ENCODE peak calls at places on chromosomes 3 and 15, in five cellular contexts. E is IMR-90; Y is CD8-positive, alpha-beta T cell; C is naive thymus-derived CD4-positive, alpha-beta T cell; U is left ventricle myocardium inferior. X is an unnamed sample. For H3K4me1, the result is how much of the 10 kb centered on the place peaks cover.

GRCh38 chr3:186790261-186790981 is 7.0 kb downstream of the EIF4A2 start:
- DNase-seq in Y (no peak), U (no peak), E (peak), C (no peak), X (no peak)

GRCh38 chr3:144109944-144110343 is 138.3 kb downstream of the DIPK2A start:
- DNase-seq in E (no peak), Y (no peak), U (no peak), C (no peak), X (no peak)

GRCh38 chr15:22786868-22787698 is 639 bp downstream of the NIPA1 start:
- DNase-seq in Y (no peak), C (no peak), E (no peak), U (no peak), X (peak)

GRCh38 chr3:50256978-50257890 is 11.7 kb upstream of the SEMA3B start:
- DNase-seq in Y (no peak), E (no peak), U (no peak), C (no peak), X (peak)

GRCh38 chr3:52895416-52895815 is 1.9 kb downstream of the STIMATE start:
- DNase-seq in Y (no peak), C (no peak), E (no peak), U (no peak), X (no peak)

GRCh38 chr3:45983865-45984264 is 11.8 kb downstream of the FYCO1 start:
- DNase-seq in C (no peak), Y (no peak), U (no peak), E (no peak), X (no peak)

GRCh38 chr15:70088887-70089691 is 8.6 kb downstream of the TLE3 start:
- DNase-seq in E (peak), C (no peak), Y (no peak), U (peak), X (peak)

GRCh38 chr15:48493763-48494225 is 151.7 kb downstream of the FBN1 start:
- DNase-seq in E (no peak), U (no peak), Y (no peak), C (no peak), X (no peak)

GRCh38 chr3:37132334-37132733 is 42.0 kb downstream of the LRRFIP2 start:
- DNase-seq in E (no peak), C (no peak), U (no peak), Y (no peak), X (no peak)

GRCh38 chr15:59933607-59934006 is 70.5 kb upstream of the FOXB1 start:
- DNase-seq in C (no peak), Y (no peak), U (no peak), E (no peak), X (no peak)

GRCh38 chr15:60299452-60300047 is 98.2 kb downstream of the ANXA2 start:
- DNase-seq in U (no peak), Y (no peak), C (no peak), E (no peak), X (peak)

GRCh38 chr15:62658498-62658897 is 384.0 kb upstream of the TPM1 start:
- DNase-seq in U (no peak), Y (no peak), C (no peak), E (no peak), X (no peak)

GRCh38 chr3:61997112-61997511 is 376.2 kb downstream of the FEZF2 start:
- DNase-seq in E (peak), Y (no peak), U (no peak), C (no peak), X (no peak)

GRCh38 chr3:75042941-75043340 is 428.5 kb upstream of the CNTN3 start:
- DNase-seq in E (no peak), Y (no peak), U (no peak), C (no peak), X (no peak)

GRCh38 chr3:52112056-52112455 is 42.2 kb downstream of the POC1A start:
- DNase-seq in E (no peak), C (no peak), U (no peak), Y (no peak), X (no peak)

GRCh38 chr15:101538177-101538576 is 48.7 kb upstream of the PCSK6 start:
- DNase-seq in Y (no peak), U (no peak), C (no peak), E (no peak), X (no peak)

GRCh38 chr15:50813865-50814264 is 48.4 kb upstream of the SPPL2A start:
- DNase-seq in C (no peak), U (no peak), E (no peak), Y (no peak), X (no peak)

GRCh38 chr3:13235897-13236296 is 162.7 kb upstream of the IQSEC1 start:
- DNase-seq in U (no peak), C (no peak), E (no peak), Y (no peak), X (peak)

GRCh38 chr3:134607054-134608022 is 43.5 kb downstream of the KY start:
- DNase-seq in U (no peak), C (no peak), Y (no peak), E (peak), X (no peak)

GRCh38 chr15:63077952-63078351 is 35.4 kb downstream of the TPM1 start:
- DNase-seq in C (no peak), Y (no peak), E (no peak), U (no peak), X (no peak)

GRCh38 chr3:120908030-120908802 is at the start of gene STXBP5L:
- DNase-seq in Y (no peak), E (peak), U (peak), C (peak), X (peak)

GRCh38 chr15:43769584-43770228 is 7.1 kb downstream of the ELL3 start:
- DNase-seq in C (peak), Y (peak), E (peak), U (peak), X (peak)

GRCh38 chr15:71687902-71688508 is 122.3 kb upstream of the NR2E3 start:
- DNase-seq in U (no peak), Y (no peak), E (peak), C (no peak), X (no peak)

GRCh38 chr3:158847885-158848284 is 46.0 kb downstream of the MFSD1 start:
- DNase-seq in E (no peak), Y (no peak), C (no peak), U (no peak), X (no peak)

GRCh38 chr15:101608182-101608581 is 44.0 kb downstream of the TM2D3 start:
- DNase-seq in C (no peak), U (no peak), Y (no peak), E (no peak), X (no peak)

GRCh38 chr3:131403216-131403895 is 21.8 kb downstream of the NUDT16 start:
- DNase-seq in U (no peak), Y (no peak), C (no peak), E (no peak), X (no peak)

GRCh38 chr3:3799173-3800075 is at the start of gene LRRN1:
- DNase-seq in C (peak), Y (peak), U (peak), E (no peak), X (peak)

GRCh38 chr15:35713733-35714132 is 167.8 kb upstream of the DPH6 start:
- DNase-seq in Y (no peak), E (peak), U (no peak), C (no peak), X (no peak)

GRCh38 chr3:156847746-156848339 is 21.7 kb downstream of the LEKR1 start:
- DNase-seq in E (no peak), Y (no peak), U (no peak), C (no peak), X (no peak)

GRCh38 chr3:10193692-10194327 is 29.1 kb downstream of the IRAK2 start:
- DNase-seq in U (no peak), Y (no peak), E (no peak), C (no peak), X (no peak)
- H3K4me1 ChIP-seq in U (half or more), Y (half or more), E (under half), C (half or more), X (half or more)

GRCh38 chr15:78956937-78957336 is 12.1 kb upstream of the CTSH start:
- DNase-seq in E (no peak), C (no peak), U (no peak), Y (no peak), X (no peak)

GRCh38 chr15:78959360-78959759 is 14.5 kb upstream of the CTSH start:
- DNase-seq in C (no peak), Y (no peak), U (no peak), E (no peak), X (no peak)

GRCh38 chr15:78957416-78958093 is 12.7 kb upstream of the CTSH start:
- DNase-seq in U (no peak), C (no peak), E (no peak), Y (no peak), X (no peak)

GRCh38 chr15:78951841-78952238 is 7.0 kb upstream of the CTSH start:
- DNase-seq in C (no peak), U (no peak), Y (no peak), E (peak), X (no peak)

GRCh38 chr15:78955355-78955754 is 10.5 kb upstream of the CTSH start:
- DNase-seq in Y (no peak), C (no peak), E (no peak), U (no peak), X (no peak)
- H3K4me3 ChIP-seq in Y (no peak), C (no peak), E (no peak), U (no peak), X (no peak)

DNA sequence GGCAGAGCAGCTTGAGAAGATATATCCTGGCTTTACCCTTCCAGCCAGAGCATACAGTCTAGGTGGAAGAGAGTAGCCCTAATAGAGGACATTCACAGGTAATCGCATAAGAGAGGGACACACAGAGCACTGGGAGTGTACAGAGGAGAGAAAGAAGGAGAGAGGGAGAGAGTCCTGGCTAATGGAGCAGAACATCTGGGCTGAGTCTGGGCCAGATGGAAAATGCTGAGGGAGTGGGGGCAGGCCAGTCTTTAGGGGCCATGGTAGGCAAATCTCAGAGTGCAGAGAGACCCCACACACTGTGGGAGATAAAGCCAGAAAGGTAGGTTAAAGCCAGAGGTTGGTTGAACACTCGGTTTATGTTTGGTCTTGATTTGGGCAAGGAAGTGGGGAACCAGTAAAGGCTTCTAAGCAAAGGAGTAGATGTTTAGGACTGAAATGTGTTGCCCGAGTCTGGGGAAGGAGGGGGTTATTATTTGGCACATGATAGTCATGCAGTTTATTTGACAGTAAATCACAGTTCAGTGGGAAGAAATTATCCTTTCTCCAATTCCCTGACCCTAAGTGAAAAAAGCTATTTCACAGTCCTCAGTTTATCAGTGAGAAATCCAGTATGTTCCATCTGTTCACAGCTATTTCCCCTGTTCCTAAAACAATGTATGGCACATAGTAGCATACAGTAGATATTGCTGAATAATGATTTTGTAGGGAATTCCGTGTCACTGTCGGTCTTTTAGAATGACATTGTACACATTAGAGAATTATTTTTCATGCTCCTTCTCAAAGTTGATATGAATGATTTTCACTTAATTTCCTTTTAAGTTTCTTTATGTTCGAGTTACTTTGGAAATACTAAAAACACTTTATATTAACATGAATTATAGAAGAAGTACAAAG is 45.7 kb downstream of the PDHB start:
- DNase-seq in U (no peak), E (no peak), C (no peak), Y (no peak), X (no peak)
- H3K27ac ChIP-seq in U (peak), E (peak), C (no peak), Y (no peak), X (peak)

GRCh38 chr3:71218508-71218907 is 365.0 kb downstream of the FOXP1 start:
- DNase-seq in C (no peak), Y (no peak), E (no peak), U (no peak), X (no peak)
- H3K4me1 ChIP-seq in C (under half), Y (under half), E (under half), U (under half), X (under half)

GRCh38 chr3:23671901-23672589 is 133.7 kb upstream of the UBE2E1 start:
- DNase-seq in E (no peak), Y (no peak), U (no peak), C (no peak), X (peak)
- H3K4me3 ChIP-seq in E (no peak), Y (no peak), U (peak), C (no peak), X (peak)

GRCh38 chr15:40847225-40847961 is 3.5 kb downstream of the SPINT1 start:
- DNase-seq in C (no peak), Y (no peak), E (peak), U (peak), X (peak)
- H3K27ac ChIP-seq in C (no peak), Y (no peak), E (no peak), U (no peak), X (no peak)

DNA sequence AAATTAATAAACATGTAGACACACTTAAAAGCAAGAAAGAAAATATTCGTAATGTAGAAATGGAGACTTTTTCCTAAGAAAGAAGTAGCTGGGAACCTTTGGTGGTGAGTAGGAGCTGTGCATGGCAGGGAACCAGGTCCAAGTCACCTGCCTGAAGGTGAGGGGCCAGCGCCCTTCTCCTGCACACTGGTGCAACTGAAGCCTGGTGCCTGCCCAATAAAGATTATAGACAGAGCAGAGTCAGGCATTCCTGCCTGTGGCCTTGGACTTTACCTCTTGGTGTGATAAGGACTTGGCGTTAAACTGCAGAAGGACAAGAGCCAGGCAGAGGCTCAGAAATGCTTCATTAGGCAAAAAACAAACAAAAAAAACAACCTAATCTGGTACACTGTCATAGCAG is 14.2 kb downstream of the CFAP91 start:
- DNase-seq in Y (no peak), C (no peak), U (no peak), E (no peak), X (peak)
- H3K4me1 ChIP-seq in Y (under half), C (under half), U (under half), E (under half), X (under half)

GRCh38 chr3:43287514-43287913 is 1.2 kb downstream of the SNRK start:
- DNase-seq in U (no peak), C (no peak), E (peak), Y (no peak), X (no peak)

GRCh38 chr3:43286886-43287301 is 554 bp downstream of the SNRK start:
- DNase-seq in U (no peak), C (peak), Y (peak), E (no peak), X (no peak)

GRCh38 chr3:43289401-43289800 is 3.1 kb downstream of the SNRK start:
- DNase-seq in C (no peak), E (no peak), U (no peak), Y (no peak), X (no peak)

GRCh38 chr3:43288850-43289249 is 2.5 kb downstream of the SNRK start:
- DNase-seq in E (no peak), U (no peak), Y (no peak), C (no peak), X (no peak)

GRCh38 chr3:43288366-43288765 is 2.0 kb downstream of the SNRK start:
- DNase-seq in U (no peak), Y (no peak), C (peak), E (peak), X (no peak)
- H3K4me3 ChIP-seq in U (peak), Y (peak), C (peak), E (peak), X (peak)

GRCh38 chr3:125108833-125109540 is 53.2 kb upstream of the HEG1 start:
- DNase-seq in C (no peak), U (no peak), Y (no peak), E (no peak), X (no peak)
- H3K27ac ChIP-seq in C (no peak), U (no peak), Y (no peak), E (peak), X (no peak)

X was measured in testis.